ENCODE peak calls at places on chromosomes 11 and 22, in six cellular contexts. E, C, S, N, D and O are unnamed samples.

GRCh38 chr22:29443861-29444431 is 5.6 kb downstream of the RFPL1 start:
- DNase-seq in C (no peak), S (no peak), E (no peak), N (no peak), D (peak), O (no peak)

GRCh38 chr11:122294041-122294440 is 178.0 kb upstream of the BLID start:
- DNase-seq in E (no peak), N (no peak), C (no peak), S (no peak), D (no peak), O (no peak)

GRCh38 chr11:126246636-126247035 is 22.1 kb downstream of the SRPRA start:
- DNase-seq in N (no peak), E (no peak), S (no peak), D (no peak), C (no peak), O (no peak)

GRCh38 chr11:34855021-34855753 is 61.0 kb downstream of the APIP start:
- DNase-seq in S (no peak), C (no peak), D (no peak), N (no peak), E (no peak), O (no peak)

GRCh38 chr11:126007263-126007662 is 55.4 kb downstream of the CDON start:
- DNase-seq in D (peak), C (no peak), E (no peak), S (peak), N (no peak), O (peak)

GRCh38 chr11:47724041-47724729 is 9.0 kb upstream of the AGBL2 start:
- DNase-seq in D (peak), C (no peak), N (no peak), E (no peak), S (peak), O (no peak)

GRCh38 chr11:83809274-83809673 is 523.1 kb upstream of the CCDC90B start:
- DNase-seq in E (no peak), D (no peak), S (no peak), C (no peak), N (no peak), O (no peak)

GRCh38 chr11:65623852-65624616 is 8.5 kb downstream of the PCNX3 start:
- DNase-seq in S (no peak), C (no peak), D (no peak), E (no peak), N (no peak), O (no peak)

GRCh38 chr11:43674566-43674965 is 6.0 kb upstream of the HSD17B12 start:
- DNase-seq in D (no peak), S (no peak), E (no peak), C (no peak), N (no peak), O (no peak)

GRCh38 chr22:22684605-22685561 is 40.5 kb downstream of the GGTLC2 start:
- DNase-seq in S (peak), E (peak), N (peak), C (no peak), D (peak), O (no peak)

GRCh38 chr22:22693531-22693884 is 49.1 kb downstream of the GGTLC2 start:
- DNase-seq in S (no peak), N (no peak), E (no peak), C (no peak), D (no peak), O (no peak)

GRCh38 chr22:18076060-18076497 is 1.7 kb upstream of the PEX26 start:
- DNase-seq in C (peak), E (peak), S (peak), N (peak), D (peak), O (peak)

GRCh38 chr11:75893202-75893601 is 78.2 kb downstream of the UVRAG start:
- DNase-seq in S (no peak), D (no peak), N (no peak), C (no peak), E (no peak), O (no peak)

GRCh38 chr11:133955091-133955846 is 1.5 kb downstream of the IGSF9B start:
- DNase-seq in E (no peak), N (no peak), D (no peak), S (no peak), C (no peak), O (peak)

GRCh38 chr11:119782673-119783072 is 53.7 kb upstream of the NECTIN1 start:
- DNase-seq in C (peak), N (no peak), E (no peak), S (peak), D (no peak), O (no peak)

GRCh38 chr22:43823353-43823908 is 11.3 kb upstream of the EFCAB6 start:
- DNase-seq in N (no peak), D (peak), E (peak), S (no peak), C (peak), O (no peak)

GRCh38 chr11:12126352-12127019 is 16.1 kb downstream of the MICAL2 start:
- DNase-seq in E (peak), D (peak), C (no peak), N (no peak), S (peak), O (no peak)